ENCODE peak calls at places on chromosomes 13 and 19, in six cellular contexts. One of them, this sample, is unnamed.
A peak's percentile ranks its signal among the peaks of the same experiment; 100 is the strongest.

GRCh38 chr13:31063734-31064133 is 98.0 kb downstream of the HSPH1 start:
- DNase-seq in neural progenitor cell: no peak
- DNase-seq in H1: no peak
- DNase-seq in Peyer's patch: no peak
- DNase-seq in adrenal gland: no peak
- DNase-seq in left ventricle myocardium inferior: no peak
- DNase-seq in this sample: no peak

GRCh38 chr13:24396821-24397220 is 87.4 kb downstream of the C1QTNF9 start:
- DNase-seq in neural progenitor cell: no peak
- DNase-seq in H1: no peak
- DNase-seq in Peyer's patch: no peak
- DNase-seq in adrenal gland: no peak
- DNase-seq in left ventricle myocardium inferior: no peak
- DNase-seq in this sample: no peak

GRCh38 chr19:50500060-50500752 is 10.8 kb downstream of the JOSD2 start:
- DNase-seq in neural progenitor cell: peak; percentile 69
- DNase-seq in H1: no peak
- DNase-seq in Peyer's patch: no peak
- DNase-seq in adrenal gland: no peak
- DNase-seq in left ventricle myocardium inferior: peak; percentile 83
- DNase-seq in this sample: no peak

GRCh38 chr19:58279925-58280316 is 1.2 kb downstream of the ZNF8 start:
- DNase-seq in neural progenitor cell: no peak
- DNase-seq in H1: no peak
- DNase-seq in Peyer's patch: no peak
- DNase-seq in adrenal gland: no peak
- DNase-seq in left ventricle myocardium inferior: no peak
- DNase-seq in this sample: no peak

GRCh38 chr13:24279267-24279666 is 30.1 kb upstream of the C1QTNF9 start:
- DNase-seq in neural progenitor cell: no peak
- DNase-seq in H1: no peak
- DNase-seq in Peyer's patch: no peak
- DNase-seq in adrenal gland: no peak
- DNase-seq in left ventricle myocardium inferior: no peak
- DNase-seq in this sample: no peak

GRCh38 chr13:37715606-37716015 is 117.0 kb upstream of the POSTN start:
- DNase-seq in neural progenitor cell: no peak
- DNase-seq in H1: no peak
- DNase-seq in Peyer's patch: no peak
- DNase-seq in adrenal gland: no peak
- DNase-seq in left ventricle myocardium inferior: no peak
- DNase-seq in this sample: no peak

GRCh38 chr13:31588331-31588730 is 151.0 kb upstream of the RXFP2 start:
- DNase-seq in neural progenitor cell: no peak
- DNase-seq in H1: no peak
- DNase-seq in Peyer's patch: no peak
- DNase-seq in adrenal gland: no peak
- DNase-seq in left ventricle myocardium inferior: no peak
- DNase-seq in this sample: peak; percentile 67

GRCh38 chr13:109998030-109998429 is 211.6 kb upstream of the IRS2 start:
- DNase-seq in neural progenitor cell: no peak
- DNase-seq in H1: no peak
- DNase-seq in Peyer's patch: no peak
- DNase-seq in adrenal gland: no peak
- DNase-seq in left ventricle myocardium inferior: no peak
- DNase-seq in this sample: no peak

GRCh38 chr19:54133957-54134590 is 3.5 kb upstream of the CNOT3 start:
- DNase-seq in neural progenitor cell: no peak
- DNase-seq in H1: no peak
- DNase-seq in Peyer's patch: no peak
- DNase-seq in adrenal gland: peak; percentile 45
- DNase-seq in left ventricle myocardium inferior: no peak
- DNase-seq in this sample: no peak

DNA sequence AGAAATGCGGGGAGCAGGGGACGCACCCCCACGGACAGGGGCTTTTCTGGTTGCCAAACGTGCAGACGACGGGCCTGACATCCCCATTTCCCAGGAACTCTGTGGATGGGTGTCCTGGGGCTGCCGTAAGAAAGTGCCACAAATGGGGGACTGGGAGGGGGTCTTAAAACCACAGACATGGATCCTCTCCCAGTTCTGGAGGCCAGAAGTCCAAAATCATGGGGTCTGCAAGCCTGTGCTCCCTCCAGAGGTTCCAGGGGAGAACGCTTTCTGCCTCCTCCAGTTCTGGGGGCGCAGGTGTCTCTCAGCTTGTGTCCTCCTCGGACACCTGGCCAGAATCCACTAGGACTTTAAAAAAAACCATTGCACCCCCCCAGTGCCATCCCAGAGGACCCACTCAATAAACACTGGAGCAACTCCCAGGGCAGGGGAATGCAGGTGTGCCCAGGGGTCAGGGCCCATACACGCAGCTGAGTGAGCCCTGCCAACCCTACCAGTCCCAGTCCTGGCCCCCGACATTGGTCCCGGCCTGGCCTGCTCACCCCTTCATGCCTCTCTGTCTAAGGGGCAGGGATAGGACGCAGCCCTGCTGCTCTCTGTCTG is 103.9 kb downstream of the GADD45B start:
- DNase-seq in neural progenitor cell: no peak
- DNase-seq in H1: no peak
- DNase-seq in Peyer's patch: no peak
- DNase-seq in adrenal gland: no peak
- DNase-seq in left ventricle myocardium inferior: no peak
- DNase-seq in this sample: no peak
- H3K4me3 ChIP-seq in neural progenitor cell: no peak overlapping the region
- H3K4me3 ChIP-seq in H1: peak overlapping the region; percentile 60
- H3K4me3 ChIP-seq in Peyer's patch: peak overlapping the region; percentile 43
- H3K4me3 ChIP-seq in adrenal gland: no peak overlapping the region
- H3K4me3 ChIP-seq in left ventricle myocardium inferior: peak overlapping the region; percentile 70
- H3K4me3 ChIP-seq in this sample: no peak overlapping the region

DNA sequence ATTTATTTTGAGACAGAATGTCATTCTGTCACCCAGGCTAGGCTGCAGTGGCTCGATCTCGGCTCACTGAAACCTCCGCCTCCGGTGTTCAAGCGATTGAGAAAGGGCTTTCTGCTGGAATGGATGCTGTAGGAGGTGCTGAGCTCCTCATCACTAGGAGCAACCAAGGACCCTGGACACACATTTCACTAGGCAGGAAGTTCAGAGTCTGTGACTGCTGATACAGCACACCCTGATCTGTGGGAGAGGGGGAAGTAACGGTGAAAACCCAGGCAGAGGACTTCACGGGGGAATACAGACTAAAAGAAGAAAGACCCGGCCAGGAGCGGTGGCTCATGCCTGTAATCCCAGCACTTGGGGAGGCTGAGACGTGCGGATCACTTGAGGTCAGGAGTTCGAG is 11.9 kb upstream of the NOTCH3 start:
- DNase-seq in neural progenitor cell: no peak
- DNase-seq in H1: no peak
- DNase-seq in Peyer's patch: no peak
- DNase-seq in adrenal gland: no peak
- DNase-seq in left ventricle myocardium inferior: no peak
- DNase-seq in this sample: no peak
- H3K4me1 ChIP-seq in neural progenitor cell: no peaks in the 10 kb centered on the region
- H3K4me1 ChIP-seq in H1: no peaks in the 10 kb centered on the region
- H3K4me1 ChIP-seq in Peyer's patch: no peaks in the 10 kb centered on the region
- H3K4me1 ChIP-seq in adrenal gland: no peaks in the 10 kb centered on the region
- H3K4me1 ChIP-seq in left ventricle myocardium inferior: peaks cover 10% of the 10 kb centered on the region
- H3K4me1 ChIP-seq in this sample: no peaks in the 10 kb centered on the region

GRCh38 chr19:44774614-44775013 is 3.1 kb upstream of the CBLC start:
- DNase-seq in neural progenitor cell: no peak
- DNase-seq in H1: no peak
- DNase-seq in Peyer's patch: no peak
- DNase-seq in adrenal gland: no peak
- DNase-seq in left ventricle myocardium inferior: no peak
- DNase-seq in this sample: no peak

GRCh38 chr19:44765949-44766335 is 11.7 kb upstream of the CBLC start:
- DNase-seq in neural progenitor cell: no peak
- DNase-seq in H1: no peak
- DNase-seq in Peyer's patch: no peak
- DNase-seq in adrenal gland: no peak
- DNase-seq in left ventricle myocardium inferior: no peak
- DNase-seq in this sample: no peak

GRCh38 chr19:44767295-44768180 is 10.2 kb upstream of the CBLC start:
- DNase-seq in neural progenitor cell: no peak
- DNase-seq in H1: no peak
- DNase-seq in Peyer's patch: no peak
- DNase-seq in adrenal gland: no peak
- DNase-seq in left ventricle myocardium inferior: no peak
- DNase-seq in this sample: peak; percentile 33

GRCh38 chr19:44772969-44773368 is 4.7 kb upstream of the CBLC start:
- DNase-seq in neural progenitor cell: no peak
- DNase-seq in H1: no peak
- DNase-seq in Peyer's patch: no peak
- DNase-seq in adrenal gland: no peak
- DNase-seq in left ventricle myocardium inferior: no peak
- DNase-seq in this sample: no peak

DNA sequence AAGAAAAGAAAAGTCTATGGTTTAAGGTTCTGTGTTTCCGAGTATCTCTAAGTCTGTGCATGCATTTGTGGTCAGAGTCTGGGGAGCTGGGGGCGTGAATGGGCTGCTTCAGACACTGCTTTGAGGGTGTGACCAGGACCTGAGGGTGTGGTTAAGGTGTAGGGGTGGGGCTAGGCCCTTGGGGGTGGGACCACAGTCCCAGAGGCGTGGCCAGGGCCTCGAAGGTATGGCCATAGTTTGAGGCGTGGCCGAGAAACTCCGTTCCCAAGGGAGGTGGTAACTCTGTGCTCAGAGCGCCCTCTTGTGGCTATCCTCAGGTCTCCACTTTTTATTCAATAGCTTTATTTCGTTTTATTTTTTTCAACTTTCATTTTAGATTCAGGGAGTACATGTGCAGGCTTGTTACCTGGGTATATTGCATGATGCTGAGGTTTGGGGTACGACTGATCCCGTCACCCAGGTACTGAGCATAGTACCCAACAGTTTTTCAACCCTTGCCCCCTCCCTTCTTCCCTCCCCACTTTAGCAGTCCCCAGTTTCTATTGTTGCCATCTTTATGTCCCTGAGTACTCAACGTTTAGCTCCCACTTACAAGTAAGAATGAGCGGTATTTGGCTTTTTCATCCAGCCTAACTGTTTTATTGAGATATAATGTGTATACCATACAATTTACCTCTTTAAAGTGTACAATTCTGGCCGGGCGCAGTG is 7.0 kb upstream of the CBLC start:
- DNase-seq in neural progenitor cell: peak; percentile 97
- DNase-seq in H1: peak; percentile 90
- DNase-seq in Peyer's patch: peak; percentile 99
- DNase-seq in adrenal gland: peak; percentile 95
- DNase-seq in left ventricle myocardium inferior: peak; percentile 86
- DNase-seq in this sample: peak; percentile 98
- H3K4me3 ChIP-seq in neural progenitor cell: no peak overlapping the region
- H3K4me3 ChIP-seq in H1: no peak overlapping the region
- H3K4me3 ChIP-seq in Peyer's patch: no peak overlapping the region
- H3K4me3 ChIP-seq in adrenal gland: no peak overlapping the region
- H3K4me3 ChIP-seq in left ventricle myocardium inferior: no peak overlapping the region
- H3K4me3 ChIP-seq in this sample: no peak overlapping the region

DNA sequence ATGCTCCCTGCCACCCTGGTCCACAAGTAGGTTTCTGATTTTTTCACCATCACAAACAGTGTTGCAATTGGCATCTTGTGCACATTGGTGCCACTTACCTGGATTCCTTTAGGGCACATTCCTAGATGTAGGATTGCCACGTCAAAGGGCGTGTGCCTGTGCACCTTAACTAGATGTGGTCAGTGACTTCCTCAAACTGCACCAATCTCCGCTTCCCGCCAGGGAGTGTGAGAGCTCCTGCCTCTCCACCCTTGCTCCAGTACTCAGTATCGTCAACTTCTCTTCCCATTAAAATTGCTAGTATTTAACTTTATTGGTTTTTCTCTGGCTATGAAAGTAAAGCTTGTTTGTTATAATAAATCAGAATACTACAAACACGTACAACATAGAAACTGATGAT is 23.2 kb downstream of the CCNE1 start:
- DNase-seq in neural progenitor cell: no peak
- DNase-seq in H1: no peak
- DNase-seq in Peyer's patch: no peak
- DNase-seq in adrenal gland: no peak
- DNase-seq in left ventricle myocardium inferior: no peak
- DNase-seq in this sample: peak; percentile 59
- H3K4me1 ChIP-seq in neural progenitor cell: no peaks in the 10 kb centered on the region
- H3K4me1 ChIP-seq in H1: no peaks in the 10 kb centered on the region
- H3K4me1 ChIP-seq in Peyer's patch: no peaks in the 10 kb centered on the region
- H3K4me1 ChIP-seq in adrenal gland: no peaks in the 10 kb centered on the region
- H3K4me1 ChIP-seq in left ventricle myocardium inferior: no peaks in the 10 kb centered on the region
- H3K4me1 ChIP-seq in this sample: no peaks in the 10 kb centered on the region

GRCh38 chr19:10274589-10274988 is 3.7 kb downstream of the ICAM1 start:
- DNase-seq in neural progenitor cell: no peak
- DNase-seq in H1: no peak
- DNase-seq in Peyer's patch: no peak
- DNase-seq in adrenal gland: no peak
- DNase-seq in left ventricle myocardium inferior: no peak
- DNase-seq in this sample: no peak

GRCh38 chr19:10269333-10270179 is 1.4 kb upstream of the ICAM1 start:
- DNase-seq in neural progenitor cell: peak; percentile 87
- DNase-seq in H1: no peak
- DNase-seq in Peyer's patch: peak; percentile 87
- DNase-seq in adrenal gland: peak; percentile 79
- DNase-seq in left ventricle myocardium inferior: peak; percentile 90
- DNase-seq in this sample: peak; percentile 91

GRCh38 chr19:10270616-10271394 is at the start of gene ICAM1:
- DNase-seq in neural progenitor cell: peak; percentile 71
- DNase-seq in H1: no peak
- DNase-seq in Peyer's patch: peak; percentile 86
- DNase-seq in adrenal gland: peak; percentile 84
- DNase-seq in left ventricle myocardium inferior: peak; percentile 84
- DNase-seq in this sample: peak; percentile 93

GRCh38 chr19:10270180-10270615 is 722 bp upstream of the ICAM1 start:
- DNase-seq in neural progenitor cell: peak; percentile 20
- DNase-seq in H1: no peak
- DNase-seq in Peyer's patch: peak; percentile 91
- DNase-seq in adrenal gland: peak; percentile 68
- DNase-seq in left ventricle myocardium inferior: peak; percentile 76
- DNase-seq in this sample: peak; percentile 82

GRCh38 chr19:10271543-10272086 is 695 bp downstream of the ICAM1 start:
- DNase-seq in neural progenitor cell: no peak
- DNase-seq in H1: no peak
- DNase-seq in Peyer's patch: peak; percentile 75
- DNase-seq in adrenal gland: peak; percentile 31
- DNase-seq in left ventricle myocardium inferior: no peak
- DNase-seq in this sample: peak; percentile 41
- H3K4me3 ChIP-seq in neural progenitor cell: no peak overlapping the region
- H3K4me3 ChIP-seq in H1: peak overlapping the region; percentile 59
- H3K4me3 ChIP-seq in Peyer's patch: peak overlapping the region; percentile 55
- H3K4me3 ChIP-seq in adrenal gland: peak overlapping the region; percentile 22
- H3K4me3 ChIP-seq in left ventricle myocardium inferior: peak overlapping the region; percentile 71
- H3K4me3 ChIP-seq in this sample: no peak overlapping the region

DNA sequence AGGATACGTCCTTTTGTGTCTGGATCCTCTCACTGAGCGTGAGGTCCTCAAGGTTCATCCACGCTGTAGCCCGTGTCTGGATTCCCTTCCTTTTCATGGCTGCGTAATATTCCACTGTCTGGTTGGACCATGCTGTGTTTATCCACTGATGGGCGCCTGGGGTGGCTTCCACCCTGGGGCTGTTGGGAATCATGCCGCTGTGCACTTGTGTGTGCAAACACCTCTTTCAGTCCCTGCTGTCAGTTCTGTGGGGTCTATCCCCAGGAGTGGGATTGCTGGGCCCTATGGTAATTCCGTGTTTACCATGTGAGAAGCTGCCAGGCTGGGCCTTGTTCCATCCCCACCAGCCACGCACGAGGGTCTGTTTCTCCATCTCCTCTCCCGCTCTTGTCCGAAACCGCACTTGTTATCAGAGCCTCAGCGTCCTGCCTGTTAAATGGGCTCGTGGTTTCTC is 98.6 kb downstream of the GADD45B start:
- DNase-seq in neural progenitor cell: no peak
- DNase-seq in H1: no peak
- DNase-seq in Peyer's patch: no peak
- DNase-seq in adrenal gland: no peak
- DNase-seq in left ventricle myocardium inferior: no peak
- DNase-seq in this sample: no peak
- H3K4me1 ChIP-seq in neural progenitor cell: peaks cover 6% of the 10 kb centered on the region
- H3K4me1 ChIP-seq in H1: peaks cover 5% of the 10 kb centered on the region
- H3K4me1 ChIP-seq in Peyer's patch: peaks cover 30% of the 10 kb centered on the region
- H3K4me1 ChIP-seq in adrenal gland: peaks cover 18% of the 10 kb centered on the region
- H3K4me1 ChIP-seq in left ventricle myocardium inferior: peaks cover 37% of the 10 kb centered on the region
- H3K4me1 ChIP-seq in this sample: peaks cover 19% of the 10 kb centered on the region

This sample was measured in mucosa of descending colon.